ENCODE peak calls at places on chromosome 1, in nine cellular contexts. One of them, this sample, is unnamed.

GRCh38 chr1:178540204-178540603 is 27.3 kb downstream of the TEX35 start:
- DNase-seq in SK-N-SH: no peak
- DNase-seq in GM12878: no peak
- DNase-seq in NB4: no peak
- DNase-seq in H1: no peak
- DNase-seq in K562: peak; percentile 29
- DNase-seq in HepG2: no peak
- DNase-seq in HCT116: no peak
- DNase-seq in A549: no peak
- DNase-seq in this sample: no peak

GRCh38 chr1:16006552-16007485 is 2.8 kb downstream of the SRARP start:
- DNase-seq in HepG2: peak; percentile 18
- DNase-seq in HCT116: peak; percentile 23
- DNase-seq in SK-N-SH: no peak
- DNase-seq in GM12878: peak; percentile 24
- DNase-seq in NB4: no peak
- DNase-seq in A549: no peak
- DNase-seq in K562: peak; percentile 61
- DNase-seq in H1: no peak
- DNase-seq in this sample: no peak

GRCh38 chr1:62321438-62321837 is 2.2 kb upstream of the KANK4 start:
- DNase-seq in A549: peak; percentile 55
- DNase-seq in HepG2: no peak
- DNase-seq in HCT116: peak; percentile 39
- DNase-seq in K562: no peak
- DNase-seq in SK-N-SH: no peak
- DNase-seq in NB4: peak; percentile 9
- DNase-seq in H1: no peak
- DNase-seq in GM12878: no peak
- DNase-seq in this sample: no peak

GRCh38 chr1:1355376-1355775 is 3.0 kb downstream of the MXRA8 start:
- DNase-seq in HepG2: no peak
- DNase-seq in H1: peak; percentile 74
- DNase-seq in K562: no peak
- DNase-seq in HCT116: no peak
- DNase-seq in A549: no peak
- DNase-seq in SK-N-SH: peak; percentile 87
- DNase-seq in GM12878: no peak
- DNase-seq in NB4: no peak
- DNase-seq in this sample: no peak

GRCh38 chr1:198102454-198102791 is 54.4 kb upstream of the NEK7 start:
- DNase-seq in NB4: peak; percentile 15
- DNase-seq in H1: no peak
- DNase-seq in SK-N-SH: no peak
- DNase-seq in HepG2: no peak
- DNase-seq in HCT116: no peak
- DNase-seq in K562: no peak
- DNase-seq in A549: no peak
- DNase-seq in GM12878: no peak
- DNase-seq in this sample: no peak

GRCh38 chr1:155053531-155054105 is 2.5 kb downstream of the ADAM15 start:
- DNase-seq in A549: no peak
- DNase-seq in GM12878: no peak
- DNase-seq in HepG2: no peak
- DNase-seq in K562: no peak
- DNase-seq in HCT116: no peak
- DNase-seq in SK-N-SH: no peak
- DNase-seq in H1: no peak
- DNase-seq in NB4: no peak
- DNase-seq in this sample: no peak

GRCh38 chr1:148318123-148318899 is 164.8 kb downstream of the PPIAL4G start:
- DNase-seq in H1: peak; percentile 63
- DNase-seq in SK-N-SH: no peak
- DNase-seq in HepG2: no peak
- DNase-seq in GM12878: peak; percentile 27
- DNase-seq in HCT116: no peak
- DNase-seq in A549: no peak
- DNase-seq in NB4: peak; percentile 94
- DNase-seq in K562: no peak
- DNase-seq in this sample: no peak

GRCh38 chr1:93629101-93630059 is 52.3 kb downstream of the BCAR3 start:
- DNase-seq in HCT116: peak; percentile 59
- DNase-seq in SK-N-SH: peak; percentile 53
- DNase-seq in GM12878: peak; percentile 28
- DNase-seq in A549: peak; percentile 43
- DNase-seq in H1: no peak
- DNase-seq in K562: peak; percentile 48
- DNase-seq in HepG2: peak; percentile 65
- DNase-seq in NB4: peak; percentile 70
- DNase-seq in this sample: peak; percentile 82

GRCh38 chr1:26288311-26288941 is 8.5 kb downstream of the SH3BGRL3 start:
- DNase-seq in NB4: peak; percentile 85
- DNase-seq in GM12878: no peak
- DNase-seq in A549: no peak
- DNase-seq in HepG2: no peak
- DNase-seq in SK-N-SH: no peak
- DNase-seq in K562: peak; percentile 63
- DNase-seq in HCT116: no peak
- DNase-seq in H1: no peak
- DNase-seq in this sample: no peak

GRCh38 chr1:208615356-208615755 is 371.2 kb upstream of the PLXNA2 start:
- DNase-seq in K562: no peak
- DNase-seq in NB4: no peak
- DNase-seq in SK-N-SH: no peak
- DNase-seq in H1: no peak
- DNase-seq in HCT116: no peak
- DNase-seq in A549: no peak
- DNase-seq in GM12878: no peak
- DNase-seq in HepG2: no peak
- DNase-seq in this sample: no peak

GRCh38 chr1:1361982-1362423 is 3.6 kb upstream of the MXRA8 start:
- DNase-seq in A549: no peak
- DNase-seq in GM12878: no peak
- DNase-seq in NB4: no peak
- DNase-seq in SK-N-SH: no peak
- DNase-seq in HepG2: peak; percentile 75
- DNase-seq in HCT116: no peak
- DNase-seq in K562: no peak
- DNase-seq in H1: no peak
- DNase-seq in this sample: no peak

GRCh38 chr1:179168526-179168925 is 61.0 kb downstream of the ABL2 start:
- DNase-seq in NB4: no peak
- DNase-seq in SK-N-SH: no peak
- DNase-seq in A549: no peak
- DNase-seq in GM12878: no peak
- DNase-seq in H1: no peak
- DNase-seq in HCT116: no peak
- DNase-seq in HepG2: no peak
- DNase-seq in K562: no peak
- DNase-seq in this sample: no peak

GRCh38 chr1:6343506-6344405 is 49.8 kb downstream of the ACOT7 start:
- DNase-seq in HepG2: peak; percentile 50
- DNase-seq in K562: peak; percentile 77
- DNase-seq in HCT116: peak; percentile 45
- DNase-seq in H1: peak; percentile 92
- DNase-seq in A549: peak; percentile 66
- DNase-seq in SK-N-SH: peak; percentile 83
- DNase-seq in NB4: peak; percentile 72
- DNase-seq in GM12878: no peak
- DNase-seq in this sample: peak; percentile 67

GRCh38 chr1:3515774-3516480 is 61.5 kb downstream of the ARHGEF16 start:
- DNase-seq in A549: no peak
- DNase-seq in NB4: peak; percentile 95
- DNase-seq in HepG2: no peak
- DNase-seq in HCT116: no peak
- DNase-seq in H1: no peak
- DNase-seq in K562: no peak
- DNase-seq in SK-N-SH: peak; percentile 70
- DNase-seq in GM12878: no peak
- DNase-seq in this sample: no peak

GRCh38 chr1:96880626-96881025 is 159.0 kb downstream of the PTBP2 start:
- DNase-seq in K562: no peak
- DNase-seq in SK-N-SH: no peak
- DNase-seq in HepG2: no peak
- DNase-seq in HCT116: no peak
- DNase-seq in H1: no peak
- DNase-seq in A549: no peak
- DNase-seq in GM12878: no peak
- DNase-seq in NB4: no peak
- DNase-seq in this sample: peak; percentile 11

GRCh38 chr1:160066829-160067720 is 2.9 kb downstream of the KCNJ10 start:
- DNase-seq in H1: no peak
- DNase-seq in NB4: no peak
- DNase-seq in SK-N-SH: no peak
- DNase-seq in K562: no peak
- DNase-seq in HCT116: no peak
- DNase-seq in GM12878: no peak
- DNase-seq in A549: no peak
- DNase-seq in HepG2: no peak
- DNase-seq in this sample: no peak

GRCh38 chr1:42239041-42239440 is 74.5 kb upstream of the GUCA2A start:
- DNase-seq in GM12878: no peak
- DNase-seq in HepG2: no peak
- DNase-seq in HCT116: no peak
- DNase-seq in A549: no peak
- DNase-seq in H1: no peak
- DNase-seq in NB4: no peak
- DNase-seq in SK-N-SH: no peak
- DNase-seq in K562: no peak
- DNase-seq in this sample: no peak

DNA sequence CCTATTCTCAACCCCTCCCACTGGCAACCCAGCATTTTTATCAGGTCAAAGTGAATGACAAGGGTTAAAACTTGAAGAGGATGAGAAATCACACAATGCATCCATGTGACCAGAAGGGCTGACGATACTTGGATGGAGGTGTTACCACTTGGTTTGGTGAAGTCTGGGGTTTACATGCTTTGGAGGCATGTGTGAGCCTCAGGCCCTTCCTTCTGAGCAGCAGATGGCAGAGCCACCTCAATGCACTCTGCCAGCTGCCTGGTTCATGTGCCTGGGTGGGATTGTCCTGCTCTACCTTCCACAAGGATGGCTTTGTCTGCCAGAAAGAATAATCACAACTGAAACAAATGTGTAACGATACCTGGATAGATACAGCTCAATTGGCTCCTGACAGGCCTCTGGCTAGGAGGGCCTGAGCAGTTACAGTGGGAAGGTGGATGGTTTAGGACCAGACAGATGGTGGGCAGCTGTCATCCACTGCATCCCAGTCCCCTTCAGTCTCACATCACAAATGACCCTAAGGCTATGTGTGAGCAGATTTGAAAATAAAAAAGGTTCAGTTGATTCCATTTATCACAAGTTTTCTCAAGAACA is 51.5 kb upstream of the CNIH3 start:
- DNase-seq in A549: no peak
- DNase-seq in HepG2: no peak
- DNase-seq in H1: no peak
- DNase-seq in K562: no peak
- DNase-seq in GM12878: no peak
- DNase-seq in SK-N-SH: peak; percentile 13
- DNase-seq in NB4: peak; percentile 48
- DNase-seq in HCT116: no peak
- DNase-seq in this sample: no peak
- H3K4me3 ChIP-seq in A549: no peak overlapping the region
- H3K4me3 ChIP-seq in HepG2: no peak overlapping the region
- H3K4me3 ChIP-seq in H1: no peak overlapping the region
- H3K4me3 ChIP-seq in K562: no peak overlapping the region
- H3K4me3 ChIP-seq in GM12878: no peak overlapping the region
- H3K4me3 ChIP-seq in SK-N-SH: no peak overlapping the region
- H3K4me3 ChIP-seq in NB4: no peak overlapping the region
- H3K4me3 ChIP-seq in HCT116: no peak overlapping the region
- H3K4me3 ChIP-seq in this sample: no peak overlapping the region

GRCh38 chr1:106937104-106937503 is 119.4 kb upstream of the PRMT6 start:
- DNase-seq in H1: no peak
- DNase-seq in NB4: peak; percentile 3
- DNase-seq in SK-N-SH: no peak
- DNase-seq in K562: no peak
- DNase-seq in A549: no peak
- DNase-seq in HepG2: no peak
- DNase-seq in HCT116: no peak
- DNase-seq in GM12878: no peak
- DNase-seq in this sample: no peak
- TF ChIP-seq MAX in H1: no peak
- TF ChIP-seq MAX in NB4: no peak
- TF ChIP-seq MAX in SK-N-SH: no peak
- TF ChIP-seq MAX in K562: no peak
- TF ChIP-seq MAX in A549: no peak
- TF ChIP-seq MAX in HepG2: no peak
- TF ChIP-seq MAX in HCT116: no peak
- TF ChIP-seq MAX in GM12878: no peak
- TF ChIP-seq MAX in this sample: no peak

DNA sequence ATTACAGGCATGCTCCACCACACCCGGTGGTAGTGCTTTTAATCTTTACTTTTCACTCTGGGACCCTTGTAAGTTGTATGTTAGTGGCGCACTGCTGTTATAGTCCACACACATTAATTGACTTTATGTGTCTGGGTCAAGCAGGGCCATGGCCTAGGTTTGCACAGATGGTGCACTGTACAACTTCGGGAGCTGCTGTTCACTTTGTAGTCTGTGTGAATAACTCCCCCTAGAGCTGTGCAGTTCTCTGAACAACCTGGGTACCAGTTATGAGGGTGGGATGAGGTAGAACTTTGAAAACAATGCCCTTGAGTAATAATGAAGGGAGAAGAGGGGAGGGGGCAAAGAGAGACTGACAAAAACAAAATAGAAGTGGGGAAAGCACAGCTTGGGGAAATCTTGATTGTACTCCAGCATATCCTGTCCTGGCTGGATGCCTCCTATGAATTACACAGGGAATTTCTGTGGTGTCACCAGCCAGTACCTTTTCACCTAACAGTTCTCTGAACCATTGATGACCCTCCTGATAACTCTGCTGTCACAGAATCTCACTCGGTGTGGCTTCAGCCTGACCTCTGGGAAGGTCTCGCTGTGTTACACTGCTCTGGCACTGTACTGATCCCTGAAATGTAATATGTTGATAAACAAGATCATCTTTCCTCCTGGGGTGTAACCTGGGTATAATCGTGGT is 2.2 kb downstream of the PTGFRN start:
- DNase-seq in HepG2: no peak
- DNase-seq in SK-N-SH: no peak
- DNase-seq in H1: no peak
- DNase-seq in GM12878: no peak
- DNase-seq in A549: no peak
- DNase-seq in K562: no peak
- DNase-seq in NB4: no peak
- DNase-seq in HCT116: no peak
- DNase-seq in this sample: no peak
- H3K4me3 ChIP-seq in HepG2: no peak overlapping the region
- H3K4me3 ChIP-seq in SK-N-SH: no peak overlapping the region
- H3K4me3 ChIP-seq in H1: no peak overlapping the region
- H3K4me3 ChIP-seq in GM12878: no peak overlapping the region
- H3K4me3 ChIP-seq in A549: no peak overlapping the region
- H3K4me3 ChIP-seq in K562: peak overlapping the region; percentile 65
- H3K4me3 ChIP-seq in NB4: no peak overlapping the region
- H3K4me3 ChIP-seq in HCT116: no peak overlapping the region
- H3K4me3 ChIP-seq in this sample: no peak overlapping the region

DNA sequence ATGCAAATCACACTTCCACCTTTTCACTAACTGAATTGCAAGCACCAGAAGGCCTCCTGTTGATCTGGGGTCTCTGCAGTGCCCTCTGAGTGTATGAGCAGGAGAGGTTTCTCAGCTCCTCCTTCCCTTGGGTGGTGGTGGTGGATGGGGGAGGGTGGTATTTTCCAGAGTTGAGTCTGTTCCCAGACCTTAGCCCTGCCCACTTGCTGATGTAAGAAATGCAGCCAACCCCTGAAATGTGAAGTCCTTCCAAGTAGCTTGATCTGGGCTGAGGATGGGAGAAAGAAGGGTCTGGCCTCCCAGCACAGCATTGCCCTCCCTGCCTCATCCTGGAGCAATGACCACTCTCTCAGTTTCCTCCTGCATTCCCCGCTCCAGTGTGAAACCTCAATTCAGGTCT is 6.3 kb upstream of the FOXD2 start:
- DNase-seq in NB4: peak; percentile 27
- DNase-seq in GM12878: no peak
- DNase-seq in K562: no peak
- DNase-seq in HepG2: no peak
- DNase-seq in HCT116: no peak
- DNase-seq in SK-N-SH: no peak
- DNase-seq in H1: no peak
- DNase-seq in A549: no peak
- DNase-seq in this sample: no peak
- TF ChIP-seq MAX in NB4: no peak
- TF ChIP-seq MAX in GM12878: no peak
- TF ChIP-seq MAX in K562: no peak
- TF ChIP-seq MAX in HepG2: no peak
- TF ChIP-seq MAX in HCT116: no peak
- TF ChIP-seq MAX in SK-N-SH: no peak
- TF ChIP-seq MAX in H1: no peak
- TF ChIP-seq MAX in A549: no peak
- TF ChIP-seq MAX in this sample: no peak

This sample was measured in endothelial cell of umbilical vein.